ENCODE peak calls at places on chromosomes 11 and 22, in eight cellular contexts. C is tibial nerve; W is uterus; S is fibroblast of the aortic adventitia; D is testis; M is A549; F is right lobe of liver; Z is CD8-positive, alpha-beta T cell. P is an unnamed sample.

GRCh38 chr22:20112623-20113511 is 3.0 kb upstream of the RANBP1 start:
- DNase-seq in W (no peak), D (no peak), S (no peak), C (no peak), F (peak; percentile 16), M (no peak), Z (no peak), P (no peak)

GRCh38 chr22:36471341-36471821 is 10.1 kb downstream of the TXN2 start:
- DNase-seq in M (no peak), C (no peak), W (no peak), Z (no peak), D (no peak), S (peak; percentile 23), F (no peak), P (no peak)

GRCh38 chr11:27694992-27695391 is 5.3 kb downstream of the BDNF start:
- DNase-seq in Z (no peak), F (no peak), M (peak; percentile 51), S (peak; percentile 76), W (no peak), D (no peak), C (no peak), P (no peak)

GRCh38 chr11:40185793-40186192 is 1273.7 kb downstream of the LRRC4C start:
- DNase-seq in W (no peak), F (no peak), S (no peak), C (no peak), M (no peak), D (no peak), Z (no peak), P (no peak)

GRCh38 chr11:114280696-114281095 is 15.5 kb upstream of the NNMT start:
- DNase-seq in D (peak; percentile 50), Z (no peak), W (peak; percentile 54), C (peak; percentile 49), F (peak; percentile 88), S (peak; percentile 94), M (peak; percentile 89), P (peak; percentile 26)

GRCh38 chr22:22316589-22316988 is 72.0 kb downstream of the VPREB1 start:
- DNase-seq in D (no peak), C (no peak), F (no peak), M (no peak), Z (no peak), W (no peak), S (no peak), P (no peak)

GRCh38 chr11:83063073-83063754 is 8.5 kb downstream of the RAB30 start:
- DNase-seq in S (peak; percentile 78), M (no peak), D (no peak), Z (no peak), C (no peak), W (no peak), F (no peak), P (no peak)

GRCh38 chr22:43228330-43228729 is 41.4 kb upstream of the TTLL12 start:
- DNase-seq in D (peak; percentile 77), Z (no peak), C (no peak), W (no peak), F (no peak), S (peak; percentile 16), M (peak; percentile 53), P (no peak)

GRCh38 chr11:65181569-65182257 is at the start of gene CAPN1:
- DNase-seq in M (peak; percentile 86), F (peak; percentile 84), Z (peak; percentile 54), S (peak; percentile 91), C (peak; percentile 69), W (peak; percentile 86), D (peak; percentile 69), P (peak; percentile 44)

GRCh38 chr22:30405731-30406130 is 8.9 kb downstream of the SEC14L2 start:
- DNase-seq in D (no peak), C (no peak), S (no peak), W (no peak), F (no peak), Z (no peak), M (no peak), P (no peak)

GRCh38 chr11:1167751-1168231 is 10.0 kb downstream of the MUC5AC start:
- DNase-seq in C (no peak), W (no peak), M (no peak), F (no peak), D (no peak), Z (no peak), S (no peak), P (no peak)

GRCh38 chr11:105719073-105719846 is 109.4 kb downstream of the GRIA4 start:
- DNase-seq in M (peak; percentile 37), D (no peak), W (no peak), S (peak; percentile 3), Z (no peak), C (no peak), F (no peak), P (no peak)

GRCh38 chr11:60895687-60896086 is 10.7 kb downstream of the PRPF19 start:
- DNase-seq in C (no peak), W (no peak), F (no peak), M (no peak), Z (no peak), S (no peak), D (no peak), P (no peak)

GRCh38 chr22:38148252-38148651 is 33.4 kb downstream of the PLA2G6 start:
- DNase-seq in Z (no peak), M (no peak), S (peak; percentile 39), C (no peak), D (no peak), W (no peak), F (no peak), P (peak; percentile 28)

GRCh38 chr11:36034572-36035331 is 90.9 kb downstream of the LDLRAD3 start:
- DNase-seq in F (no peak), C (no peak), W (no peak), Z (no peak), M (peak; percentile 45), D (no peak), S (peak; percentile 86), P (peak; percentile 66)

GRCh38 chr11:64104632-64105031 is 61.3 kb downstream of the MACROD1 start:
- DNase-seq in Z (no peak), D (no peak), S (no peak), C (no peak), W (no peak), M (no peak), F (no peak), P (no peak)

GRCh38 chr11:77381749-77382693 is 80.5 kb upstream of the GDPD4 start:
- DNase-seq in W (no peak), F (no peak), D (no peak), M (no peak), C (no peak), S (peak; percentile 76), Z (no peak), P (peak; percentile 38)

DNA sequence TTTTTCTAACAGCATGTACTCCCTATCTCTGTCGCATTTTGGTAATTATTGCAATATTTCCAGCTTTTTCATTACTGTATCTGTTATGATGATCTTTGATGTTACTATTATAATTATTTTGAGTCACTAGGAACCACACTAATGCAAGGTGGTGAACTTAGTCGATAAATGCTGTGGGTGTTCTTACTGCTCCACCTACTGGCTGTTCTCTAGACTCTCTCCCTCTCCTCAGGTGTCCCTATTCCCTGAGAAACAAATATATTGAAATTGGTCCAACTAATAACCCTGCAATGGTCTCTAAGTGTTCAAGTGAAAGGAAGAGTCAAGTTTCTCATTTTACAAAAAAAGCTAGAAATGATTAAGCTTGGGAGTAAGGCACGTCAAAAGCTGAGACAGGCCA is 10.5 kb downstream of the ARL14EP start:
- DNase-seq in D (no peak), S (peak; percentile 11), M (peak; percentile 31), W (no peak), Z (no peak), F (no peak), C (no peak), P (no peak)
- TF ChIP-seq CTCF in D (peak; percentile 15), S (peak; percentile 43), M (peak; percentile 61), W (no peak), Z (peak; percentile 33), F (peak; percentile 53), C (no peak), P (peak; percentile 48)

GRCh38 chr11:134050541-134051383 is 18.1 kb upstream of the JAM3 start:
- DNase-seq in S (peak; percentile 65), F (peak; percentile 69), Z (peak; percentile 72), M (peak; percentile 33), W (peak; percentile 81), C (peak; percentile 64), D (peak; percentile 91), P (no peak)
- H3K4me3 ChIP-seq in S (peak overlapping the region; percentile 58), F (peak overlapping the region; percentile 21), Z (no peak overlapping the region), M (peak overlapping the region; percentile 18), W (no peak overlapping the region), C (no peak overlapping the region), D (peak overlapping the region; percentile 75), P (peak overlapping the region; percentile 32)

DNA sequence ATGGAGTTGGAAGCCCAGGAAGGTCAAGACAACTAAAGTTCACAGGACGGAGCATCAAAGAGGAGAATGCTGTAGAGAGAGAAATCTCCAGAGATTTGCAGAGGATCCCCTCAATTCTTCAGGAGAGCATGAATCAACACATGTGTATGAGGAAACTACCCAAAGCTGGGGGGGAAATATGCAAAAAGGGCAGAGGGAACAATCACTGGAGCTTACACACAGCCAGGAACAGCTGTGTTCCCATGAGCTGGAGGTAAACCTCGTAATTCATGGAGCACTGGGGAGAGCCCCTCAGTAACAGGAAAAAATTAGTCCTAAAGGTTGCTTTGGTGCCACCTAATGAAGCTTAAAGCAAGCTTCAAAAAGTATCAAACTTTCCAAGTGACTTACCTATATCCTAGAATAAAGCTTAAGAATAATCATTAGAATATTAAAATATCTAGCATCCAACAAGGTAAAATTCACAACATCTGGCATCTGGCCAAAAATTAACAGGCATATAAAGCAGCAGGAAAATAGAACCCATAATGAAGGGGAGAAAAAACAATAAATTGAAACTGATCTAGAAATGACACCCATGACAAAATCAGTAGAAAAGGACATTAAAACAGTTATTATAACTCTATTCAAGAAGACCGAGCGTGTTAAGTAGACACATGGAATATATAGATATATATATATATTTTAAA is 134.2 kb downstream of the STK33 start:
- DNase-seq in M (no peak), S (peak; percentile 2), Z (no peak), F (no peak), D (no peak), C (no peak), W (no peak), P (no peak)
- TF ChIP-seq CTCF in M (no peak), S (no peak), Z (no peak), F (no peak), D (no peak), C (no peak), W (no peak), P (no peak)

DNA sequence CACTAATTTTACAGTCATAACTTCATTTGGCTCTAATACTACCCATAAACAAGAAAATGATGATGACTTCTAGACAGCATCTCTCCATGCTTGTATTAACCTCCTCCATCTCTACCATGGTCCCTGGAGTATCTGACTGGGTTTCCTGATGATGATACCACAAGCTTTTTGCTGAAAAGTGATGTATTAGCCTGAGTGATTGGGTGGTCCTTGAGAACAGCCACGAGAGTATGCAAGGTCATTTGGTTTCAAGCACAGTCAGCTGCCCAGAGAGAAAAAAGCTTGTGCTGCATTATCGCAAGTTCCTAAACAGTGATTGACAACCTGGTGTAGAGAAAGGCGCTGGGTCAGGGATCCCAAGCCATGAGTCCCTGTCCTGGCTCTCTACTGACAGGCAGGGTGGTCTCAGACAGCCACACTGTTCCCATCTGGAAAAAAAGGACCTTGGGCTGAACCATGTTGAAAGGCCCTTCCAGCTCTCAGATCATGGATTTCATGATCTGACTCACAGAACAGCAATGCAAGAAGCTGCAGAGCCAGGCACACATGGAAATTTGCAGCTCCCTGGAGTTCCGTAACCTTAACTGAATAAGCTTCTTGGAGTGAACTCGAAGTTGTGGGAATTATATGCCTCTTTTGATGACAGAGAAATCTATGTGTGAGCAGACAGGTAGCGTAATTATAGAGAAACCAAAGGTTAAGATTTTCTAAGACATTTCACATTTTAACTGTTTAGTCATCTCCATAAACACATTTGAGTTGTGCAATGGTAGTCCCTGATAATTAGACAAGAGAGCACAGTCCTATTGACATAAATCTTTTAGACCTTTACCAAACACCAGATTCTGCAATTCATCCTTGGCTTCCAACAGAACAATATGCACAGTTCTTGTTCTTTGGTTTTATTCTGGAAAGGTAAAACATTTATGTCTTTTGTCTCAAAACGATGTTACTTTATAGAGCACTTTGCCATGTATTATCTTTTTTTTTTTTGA is 54.1 kb upstream of the UBASH3B start:
- DNase-seq in D (peak; percentile 18), C (peak; percentile 25), M (peak; percentile 56), S (peak; percentile 87), W (peak; percentile 34), F (no peak), Z (no peak), P (peak; percentile 65)
- H3K4me3 ChIP-seq in D (no peak overlapping the region), C (no peak overlapping the region), M (no peak overlapping the region), S (no peak overlapping the region), W (no peak overlapping the region), F (no peak overlapping the region), Z (no peak overlapping the region), P (no peak overlapping the region)